ENCODE peak calls at places on chromosomes 13 and 19, in eight cellular contexts. F, L, W, E, R, P, G and H are unnamed samples.

GRCh38 chr13:30192320-30193093 is 114.8 kb downstream of the KATNAL1 start:
- DNase-seq in L (no peak), W (no peak), E (peak), R (no peak), G (no peak), P (no peak), F (no peak), H (no peak)

GRCh38 chr19:16153582-16154336 is 10.3 kb downstream of the HSH2D start:
- DNase-seq in P (no peak), L (no peak), G (no peak), E (no peak), F (no peak), R (no peak), W (no peak), H (no peak)

GRCh38 chr13:108077284-108077683 is 138.1 kb downstream of the LIG4 start:
- DNase-seq in E (no peak), G (no peak), L (no peak), R (no peak), W (no peak), P (no peak), F (no peak), H (no peak)

GRCh38 chr13:109485136-109485794 is 301.1 kb downstream of the IRS2 start:
- DNase-seq in L (no peak), W (no peak), G (no peak), P (no peak), E (no peak), F (no peak), R (no peak), H (no peak)

GRCh38 chr19:38389957-38390924 is 1.7 kb downstream of the SPRED3 start:
- DNase-seq in W (peak), L (no peak), P (no peak), F (no peak), R (no peak), G (no peak), E (no peak), H (no peak)

GRCh38 chr19:48754950-48755645 is at the start of gene FGF21:
- DNase-seq in G (no peak), L (no peak), P (peak), W (no peak), F (no peak), E (no peak), R (no peak), H (no peak)

GRCh38 chr13:43730642-43731041 is 56.1 kb downstream of the ENOX1 start:
- DNase-seq in F (peak), R (no peak), E (peak), W (no peak), G (peak), L (no peak), P (no peak), H (peak)

GRCh38 chr13:46229251-46229650 is 17.5 kb downstream of the LRRC63 start:
- DNase-seq in W (no peak), R (no peak), F (peak), E (no peak), G (no peak), P (no peak), L (no peak), H (peak)

GRCh38 chr13:99056381-99057014 is 78.6 kb upstream of the DOCK9 start:
- DNase-seq in R (no peak), P (no peak), L (no peak), W (no peak), G (no peak), E (no peak), F (no peak), H (peak)

GRCh38 chr13:21616205-21616604 is 12.2 kb upstream of the MICU2 start:
- DNase-seq in P (no peak), F (no peak), G (no peak), W (no peak), E (no peak), L (no peak), R (no peak), H (no peak)

GRCh38 chr19:29867984-29868383 is 56.2 kb downstream of the CCNE1 start:
- DNase-seq in F (no peak), L (no peak), G (no peak), W (no peak), R (no peak), P (no peak), E (no peak), H (no peak)

GRCh38 chr19:33558846-33559245 is 37.3 kb upstream of the PEPD start:
- DNase-seq in R (no peak), W (no peak), P (no peak), L (no peak), G (no peak), F (no peak), E (peak), H (peak)

GRCh38 chr19:52716578-52716977 is 18.3 kb downstream of the ZNF611 start:
- DNase-seq in E (no peak), R (no peak), L (no peak), F (no peak), G (no peak), P (no peak), W (no peak), H (no peak)

GRCh38 chr13:94322925-94323324 is 156.6 kb downstream of the DCT start:
- DNase-seq in F (no peak), P (no peak), W (no peak), L (no peak), E (no peak), R (no peak), G (no peak), H (no peak)

GRCh38 chr19:4909172-4909896 is at the start of gene UHRF1:
- DNase-seq in F (peak), W (no peak), L (no peak), R (no peak), G (peak), E (no peak), P (peak), H (peak)

GRCh38 chr19:5501907-5502306 is 46.7 kb downstream of the ZNRF4 start:
- DNase-seq in L (no peak), R (no peak), E (no peak), G (no peak), W (no peak), F (no peak), P (no peak), H (no peak)

GRCh38 chr19:30224689-30225606 is 147.2 kb upstream of the ZNF536 start:
- DNase-seq in G (no peak), W (no peak), L (no peak), P (no peak), F (no peak), E (peak), R (no peak), H (no peak)

GRCh38 chr13:109879338-109879737 is 93.0 kb upstream of the IRS2 start:
- DNase-seq in L (no peak), E (no peak), G (no peak), P (no peak), F (no peak), W (no peak), R (no peak), H (no peak)

GRCh38 chr19:47419037-47419783 is at the start of gene MEIS3:
- DNase-seq in W (no peak), P (no peak), G (no peak), F (no peak), R (no peak), E (no peak), L (no peak), H (no peak)

GRCh38 chr13:73082471-73082870 is 23.7 kb downstream of the KLF5 start:
- DNase-seq in E (no peak), G (no peak), F (no peak), R (no peak), L (no peak), W (no peak), P (no peak), H (peak)

GRCh38 chr19:28535352-28535775 is 677.6 kb downstream of the UQCRFS1 start:
- DNase-seq in W (no peak), F (no peak), P (no peak), R (no peak), L (no peak), E (no peak), G (no peak), H (no peak)

GRCh38 chr19:35229601-35230000 is 1.1 kb upstream of the FAM187B start:
- DNase-seq in P (no peak), W (no peak), F (no peak), G (no peak), L (no peak), R (peak), E (no peak), H (no peak)

GRCh38 chr13:94813920-94814500 is 101.7 kb upstream of the SOX21 start:
- DNase-seq in E (no peak), R (no peak), P (no peak), L (no peak), W (no peak), G (no peak), F (no peak), H (no peak)

GRCh38 chr19:55452381-55453325 is 8.8 kb downstream of the ISOC2 start:
- DNase-seq in W (peak), E (peak), L (no peak), P (no peak), R (no peak), G (peak), F (peak), H (peak)

GRCh38 chr13:104487006-104487405 is 1420.8 kb upstream of the SLC10A2 start:
- DNase-seq in W (no peak), E (no peak), L (no peak), R (no peak), F (peak), G (no peak), P (no peak), H (no peak)

GRCh38 chr13:110925023-110925608 is 10.2 kb upstream of the ANKRD10 start:
- DNase-seq in P (no peak), E (no peak), W (peak), R (no peak), G (no peak), L (no peak), F (peak), H (no peak)

GRCh38 chr13:112849500-112849899 is 119.5 kb upstream of the MCF2L start:
- DNase-seq in R (no peak), G (no peak), P (peak), E (no peak), L (no peak), F (peak), W (no peak), H (no peak)

GRCh38 chr13:100208596-100208995 is 119.7 kb downstream of the PCCA start:
- DNase-seq in P (no peak), E (no peak), G (no peak), R (no peak), W (no peak), L (no peak), F (no peak), H (peak)

GRCh38 chr13:106471957-106472543 is 63.4 kb downstream of the EFNB2 start:
- DNase-seq in W (no peak), G (peak), E (peak), L (no peak), P (peak), F (peak), R (peak), H (peak)

GRCh38 chr19:34504273-34504808 is 22.8 kb downstream of the WTIP start:
- DNase-seq in F (no peak), R (peak), W (no peak), P (no peak), L (no peak), G (no peak), E (no peak), H (no peak)

GRCh38 chr19:5188548-5189317 is 151.9 kb downstream of the PTPRS start:
- DNase-seq in W (no peak), F (no peak), E (no peak), G (no peak), P (no peak), L (no peak), R (no peak), H (no peak)